ENCODE peak calls at places on chromosomes 3 and 15, in four cellular contexts. E is HCT116, I is GM12878, S is SK-N-SH. A is an unnamed sample.

GRCh38 chr15:34241376-34242350 is 16.8 kb downstream of the EMC4 start:
- DNase-seq in E (no peak), I (no peak), S (peak; percentile 60), A (peak; percentile 26)

GRCh38 chr3:179653777-179654117 is 907 bp downstream of the USP13 start:
- DNase-seq in E (no peak), I (no peak), S (no peak), A (no peak)

GRCh38 chr3:107241217-107241616 is 136.0 kb upstream of the CCDC54 start:
- DNase-seq in E (peak; percentile 39), I (no peak), S (peak; percentile 32), A (peak; percentile 13)

GRCh38 chr15:47293763-47294162 is 423.5 kb upstream of the SEMA6D start:
- DNase-seq in E (no peak), I (no peak), S (no peak), A (no peak)

GRCh38 chr3:171163724-171164465 is 137.4 kb upstream of the SLC2A2 start:
- DNase-seq in E (no peak), I (no peak), S (no peak), A (no peak)

GRCh38 chr3:88408935-88409334 is 259.2 kb downstream of the C3orf38 start:
- DNase-seq in E (no peak), I (no peak), S (no peak), A (no peak)

GRCh38 chr3:14410501-14411165 is 8.2 kb downstream of the SLC6A6 start:
- DNase-seq in E (no peak), I (no peak), S (no peak), A (no peak)

GRCh38 chr3:39440316-39440715 is 27.2 kb upstream of the MOBP start:
- DNase-seq in E (no peak), I (no peak), S (no peak), A (no peak)

GRCh38 chr3:42578054-42578453 is 3.7 kb downstream of the SEC22C start:
- DNase-seq in E (no peak), I (no peak), S (no peak), A (no peak)

GRCh38 chr15:31326729-31327673 is at the start of gene KLF13:
- DNase-seq in E (no peak), I (no peak), S (peak; percentile 82), A (no peak)

GRCh38 chr15:26773917-26774316 is 1.1 kb upstream of the GABRB3 start:
- DNase-seq in E (no peak), I (no peak), S (no peak), A (no peak)

GRCh38 chr3:184443364-184443763 is 63.5 kb downstream of the CHRD start:
- DNase-seq in E (no peak), I (no peak), S (no peak), A (no peak)

GRCh38 chr15:78047631-78048409 is 29.7 kb downstream of the TBC1D2B start:
- DNase-seq in E (no peak), I (no peak), S (no peak), A (no peak)

GRCh38 chr15:92455271-92455670 is 61.6 kb downstream of the ST8SIA2 start:
- DNase-seq in E (no peak), I (no peak), S (no peak), A (no peak)

GRCh38 chr3:153219147-153219546 is 57.1 kb downstream of the RAP2B start:
- DNase-seq in E (no peak), I (no peak), S (no peak), A (no peak)

GRCh38 chr3:175662815-175663214 is 803.7 kb downstream of the NAALADL2 start:
- DNase-seq in E (no peak), I (no peak), S (no peak), A (no peak)

GRCh38 chr3:57793737-57794187 is 37.7 kb downstream of the SLMAP start:
- DNase-seq in E (no peak), I (no peak), S (no peak), A (no peak)

GRCh38 chr15:91413142-91413541 is 313.1 kb downstream of the SV2B start:
- DNase-seq in E (no peak), I (no peak), S (peak; percentile 14), A (no peak)

GRCh38 chr3:95654567-95655362 is 1159.6 kb upstream of the EPHA6 start:
- DNase-seq in E (no peak), I (no peak), S (no peak), A (no peak)

GRCh38 chr15:42313463-42313862 is 40.2 kb upstream of the TMEM87A start:
- DNase-seq in E (no peak), I (no peak), S (no peak), A (no peak)

GRCh38 chr3:120604382-120604781 is 8.2 kb downstream of the NDUFB4 start:
- DNase-seq in E (no peak), I (no peak), S (no peak), A (no peak)

GRCh38 chr15:42921049-42921731 is 612 bp upstream of the TTBK2 start:
- DNase-seq in E (no peak), I (no peak), S (peak; percentile 7), A (no peak)

GRCh38 chr3:13262493-13263211 is 157.5 kb downstream of the NUP210 start:
- DNase-seq in E (no peak), I (peak; percentile 37), S (no peak), A (peak; percentile 30)

GRCh38 chr15:74817370-74817737 is 4.7 kb downstream of the LMAN1L start:
- DNase-seq in E (no peak), I (no peak), S (peak; percentile 69), A (peak; percentile 82)

GRCh38 chr15:48858401-48858800 is 19.5 kb upstream of the EID1 start:
- DNase-seq in E (no peak), I (no peak), S (no peak), A (no peak)

GRCh38 chr3:196055683-196056270 is 26.1 kb downstream of the TFRC start:
- DNase-seq in E (no peak), I (no peak), S (no peak), A (peak; percentile 46)

GRCh38 chr15:67091966-67092677 is 26.7 kb downstream of the SMAD3 start:
- DNase-seq in E (no peak), I (no peak), S (no peak), A (no peak)

GRCh38 chr3:72655151-72655551 is 193.1 kb downstream of the SHQ1 start:
- DNase-seq in E (no peak), I (no peak), S (no peak), A (peak; percentile 41)

GRCh38 chr3:133461291-133461690 is 61.4 kb downstream of the BFSP2 start:
- DNase-seq in E (no peak), I (no peak), S (no peak), A (peak; percentile 90)

GRCh38 chr3:16311960-16312451 is 47.0 kb downstream of the OXNAD1 start:
- DNase-seq in E (no peak), I (no peak), S (no peak), A (peak; percentile 4)

GRCh38 chr3:182357928-182358327 is 435.4 kb upstream of the ATP11B start:
- DNase-seq in E (no peak), I (no peak), S (no peak), A (no peak)

GRCh38 chr3:114442251-114442650 is 148.4 kb downstream of the TIGIT start:
- DNase-seq in E (no peak), I (no peak), S (no peak), A (no peak)

GRCh38 chr3:32570426-32571191 is at the start of gene DYNC1LI1:
- DNase-seq in E (peak; percentile 82), I (peak; percentile 65), S (peak; percentile 98), A (peak; percentile 94)

GRCh38 chr3:130539005-130539404 is 22.0 kb downstream of the COL6A6 start:
- DNase-seq in E (peak; percentile 40), I (no peak), S (peak; percentile 68), A (peak; percentile 71)

GRCh38 chr15:43516801-43517353 is 531 bp upstream of the MAP1A start:
- DNase-seq in E (no peak), I (no peak), S (peak; percentile 45), A (no peak)

DNA sequence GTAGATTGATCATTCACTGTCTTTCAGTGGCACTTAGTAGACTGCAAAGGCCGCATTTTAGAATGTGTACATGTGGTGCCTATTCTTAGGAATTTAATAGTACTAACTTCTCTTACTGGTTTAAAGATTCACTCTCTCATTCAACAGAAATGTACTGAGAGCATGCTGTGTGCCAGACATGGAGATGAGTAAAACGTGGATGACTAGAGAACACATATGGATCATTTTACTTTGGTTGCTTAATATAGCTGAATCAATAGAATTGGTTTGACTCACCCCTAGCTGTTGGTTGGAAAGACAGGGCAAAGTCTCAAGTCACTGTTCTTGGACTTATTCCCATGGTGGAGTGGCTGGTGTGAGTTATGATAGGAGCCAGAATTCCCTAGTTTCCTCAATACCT is 109.1 kb upstream of the TNFAIP8L3 start:
- DNase-seq in E (no peak), I (no peak), S (no peak), A (no peak)
- TF ChIP-seq JUND in E (no peak), I (no peak), S (no peak), A (no peak)

GRCh38 chr15:81221449-81221848 is 24.8 kb downstream of the IL16 start:
- DNase-seq in E (no peak), I (no peak), S (peak; percentile 7), A (no peak)
- TF ChIP-seq JUND in E (no peak), I (no peak), S (no peak), A (no peak)

GRCh38 chr3:140148824-140149390 is 213.9 kb downstream of the CLSTN2 start:
- DNase-seq in E (no peak), I (no peak), S (no peak), A (no peak)

GRCh38 chr3:140147965-140148490 is 213.0 kb downstream of the CLSTN2 start:
- DNase-seq in E (no peak), I (no peak), S (no peak), A (no peak)

GRCh38 chr3:140153736-140154135 is 218.8 kb downstream of the CLSTN2 start:
- DNase-seq in E (no peak), I (no peak), S (no peak), A (no peak)

GRCh38 chr3:140151321-140151720 is 216.3 kb downstream of the CLSTN2 start:
- DNase-seq in E (no peak), I (no peak), S (no peak), A (no peak)

DNA sequence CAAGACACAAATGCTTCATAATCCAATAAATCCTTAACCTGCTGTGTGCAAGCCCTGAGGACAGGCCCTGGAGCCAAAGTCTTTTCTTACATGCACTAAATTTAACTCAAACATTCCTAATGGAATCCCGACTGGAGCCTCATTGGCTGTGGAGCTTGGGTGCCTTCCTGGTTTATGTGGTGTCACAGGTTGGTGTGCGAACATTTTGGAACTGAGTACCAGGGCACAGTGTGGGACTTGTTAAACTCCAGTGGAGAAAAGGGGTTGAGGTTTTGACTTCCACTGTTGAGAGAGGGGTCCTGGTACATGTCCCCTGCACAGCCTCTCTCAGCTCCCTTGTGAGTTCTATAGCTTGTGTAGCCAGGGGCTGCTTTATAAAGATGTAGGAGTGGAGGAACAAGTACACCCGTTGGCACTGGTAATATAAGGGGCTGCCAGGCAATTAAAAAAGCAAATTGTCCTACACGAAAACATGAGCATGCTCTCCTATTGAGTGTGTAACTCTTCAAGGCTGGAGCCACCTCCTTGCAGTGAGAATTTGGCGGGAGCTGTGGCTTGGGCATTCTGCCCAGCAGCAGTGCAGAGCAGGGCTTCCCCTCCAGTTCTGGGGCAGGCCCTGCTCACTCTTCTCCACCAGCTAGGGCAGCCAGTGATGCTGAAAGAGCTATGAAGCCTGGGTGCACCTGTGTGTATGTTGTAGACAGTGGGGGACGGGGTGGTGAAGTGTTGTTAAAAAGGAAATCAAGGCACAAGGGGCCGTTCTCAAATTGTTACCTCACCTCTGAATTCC is 218.1 kb downstream of the CLSTN2 start:
- DNase-seq in E (no peak), I (no peak), S (no peak), A (no peak)
- TF ChIP-seq JUND in E (no peak), I (no peak), S (no peak), A (no peak)

DNA sequence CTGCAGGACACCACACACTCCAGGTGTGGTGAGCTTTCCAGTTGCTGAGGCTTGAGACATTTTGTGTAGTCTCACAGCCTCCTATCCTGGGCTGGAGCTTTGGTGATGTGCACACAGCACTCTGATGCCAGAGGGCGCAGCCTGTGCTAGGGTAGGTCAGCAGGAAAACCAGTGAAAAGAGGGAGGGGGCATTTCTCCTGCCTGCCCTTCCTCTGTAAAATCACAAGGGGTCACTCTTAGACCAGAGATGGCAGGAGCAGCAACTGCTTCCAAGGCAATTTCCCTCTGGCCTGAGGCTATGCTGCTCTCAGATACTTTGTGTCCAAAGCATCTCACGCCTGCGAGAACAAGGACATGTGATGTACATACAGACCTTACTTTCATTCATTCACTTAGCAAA is 16.5 kb upstream of the MUSTN1 start:
- DNase-seq in E (peak; percentile 38), I (no peak), S (peak; percentile 87), A (peak; percentile 74)
- TF ChIP-seq JUND in E (no peak), I (no peak), S (no peak), A (no peak)

A was measured in T47D.